ENCODE peak calls at places on chromosomes 13 and 19, in six cellular contexts. One of them, this sample, is unnamed.

GRCh38 chr19:7879102-7879770 is 5.0 kb upstream of the PRR36 start:
- DNase-seq in neural progenitor cell: no peak
- DNase-seq in PC-9: no peak
- DNase-seq in neuronal stem cell: no peak
- DNase-seq in H9: no peak
- DNase-seq in fibroblast of lung: no peak
- DNase-seq in this sample: no peak

GRCh38 chr19:38841787-38842438 is 7.9 kb downstream of the HNRNPL start:
- DNase-seq in neuronal stem cell: no peak
- DNase-seq in neural progenitor cell: no peak
- DNase-seq in PC-9: no peak
- DNase-seq in H9: no peak
- DNase-seq in fibroblast of lung: no peak
- DNase-seq in this sample: no peak

GRCh38 chr13:93535256-93535655 is 308.6 kb downstream of the GPC6 start:
- DNase-seq in neural progenitor cell: no peak
- DNase-seq in H9: no peak
- DNase-seq in neuronal stem cell: no peak
- DNase-seq in fibroblast of lung: peak
- DNase-seq in PC-9: no peak
- DNase-seq in this sample: no peak

GRCh38 chr13:42418184-42418583 is 146.2 kb downstream of the AKAP11 start:
- DNase-seq in H9: no peak
- DNase-seq in neural progenitor cell: no peak
- DNase-seq in neuronal stem cell: no peak
- DNase-seq in PC-9: no peak
- DNase-seq in fibroblast of lung: no peak
- DNase-seq in this sample: no peak

GRCh38 chr13:98778749-98779148 is 26.3 kb upstream of the SLC15A1 start:
- DNase-seq in neuronal stem cell: no peak
- DNase-seq in PC-9: no peak
- DNase-seq in fibroblast of lung: no peak
- DNase-seq in neural progenitor cell: no peak
- DNase-seq in H9: no peak
- DNase-seq in this sample: peak

GRCh38 chr19:1181606-1182005 is 7.5 kb upstream of the SBNO2 start:
- DNase-seq in H9: no peak
- DNase-seq in neural progenitor cell: no peak
- DNase-seq in fibroblast of lung: no peak
- DNase-seq in neuronal stem cell: no peak
- DNase-seq in PC-9: peak
- DNase-seq in this sample: peak

GRCh38 chr13:80379245-80379644 is 38.3 kb upstream of the SPRY2 start:
- DNase-seq in H9: no peak
- DNase-seq in neuronal stem cell: no peak
- DNase-seq in neural progenitor cell: no peak
- DNase-seq in fibroblast of lung: peak
- DNase-seq in PC-9: no peak
- DNase-seq in this sample: peak

GRCh38 chr19:39695759-39696158 is 8.5 kb upstream of the LGALS14 start:
- DNase-seq in PC-9: no peak
- DNase-seq in H9: no peak
- DNase-seq in fibroblast of lung: no peak
- DNase-seq in neuronal stem cell: no peak
- DNase-seq in neural progenitor cell: no peak
- DNase-seq in this sample: no peak

GRCh38 chr19:1134431-1134830 is 30.6 kb downstream of the GPX4 start:
- DNase-seq in PC-9: no peak
- DNase-seq in H9: no peak
- DNase-seq in neuronal stem cell: no peak
- DNase-seq in fibroblast of lung: no peak
- DNase-seq in neural progenitor cell: no peak
- DNase-seq in this sample: no peak

GRCh38 chr19:5949792-5950305 is 28.1 kb downstream of the RANBP3 start:
- DNase-seq in neuronal stem cell: no peak
- DNase-seq in H9: no peak
- DNase-seq in PC-9: no peak
- DNase-seq in neural progenitor cell: no peak
- DNase-seq in fibroblast of lung: no peak
- DNase-seq in this sample: no peak

GRCh38 chr19:58033741-58034475 is at the start of gene ZSCAN1:
- DNase-seq in neuronal stem cell: peak
- DNase-seq in PC-9: no peak
- DNase-seq in neural progenitor cell: peak
- DNase-seq in fibroblast of lung: peak
- DNase-seq in H9: peak
- DNase-seq in this sample: no peak

GRCh38 chr13:70384156-70384555 is 275.9 kb upstream of the KLHL1 start:
- DNase-seq in neuronal stem cell: no peak
- DNase-seq in neural progenitor cell: no peak
- DNase-seq in PC-9: no peak
- DNase-seq in fibroblast of lung: no peak
- DNase-seq in H9: no peak
- DNase-seq in this sample: no peak

GRCh38 chr13:28534801-28535200 is 39.9 kb upstream of the FLT1 start:
- DNase-seq in H9: no peak
- DNase-seq in fibroblast of lung: no peak
- DNase-seq in neuronal stem cell: no peak
- DNase-seq in neural progenitor cell: no peak
- DNase-seq in PC-9: no peak
- DNase-seq in this sample: no peak

GRCh38 chr19:29851769-29852521 is 40.2 kb downstream of the CCNE1 start:
- DNase-seq in H9: no peak
- DNase-seq in fibroblast of lung: no peak
- DNase-seq in neuronal stem cell: no peak
- DNase-seq in PC-9: no peak
- DNase-seq in neural progenitor cell: no peak
- DNase-seq in this sample: no peak

GRCh38 chr19:41261474-41262190 is 2.5 kb upstream of the HNRNPUL1 start:
- DNase-seq in fibroblast of lung: no peak
- DNase-seq in PC-9: no peak
- DNase-seq in neural progenitor cell: no peak
- DNase-seq in H9: no peak
- DNase-seq in neuronal stem cell: no peak
- DNase-seq in this sample: no peak

GRCh38 chr13:76286178-76286577 is 600.0 kb downstream of the KCTD12 start:
- DNase-seq in PC-9: no peak
- DNase-seq in H9: no peak
- DNase-seq in neuronal stem cell: no peak
- DNase-seq in neural progenitor cell: no peak
- DNase-seq in fibroblast of lung: peak
- DNase-seq in this sample: peak

GRCh38 chr19:17616961-17617806 is 61.7 kb downstream of the COLGALT1 start:
- DNase-seq in H9: peak
- DNase-seq in PC-9: peak
- DNase-seq in neuronal stem cell: no peak
- DNase-seq in fibroblast of lung: no peak
- DNase-seq in neural progenitor cell: peak
- DNase-seq in this sample: no peak

GRCh38 chr19:53942001-53942786 is 20.5 kb upstream of the CACNG8 start:
- DNase-seq in neuronal stem cell: peak
- DNase-seq in H9: peak
- DNase-seq in fibroblast of lung: no peak
- DNase-seq in neural progenitor cell: peak
- DNase-seq in PC-9: no peak
- DNase-seq in this sample: peak

GRCh38 chr13:30159446-30159839 is 147.9 kb downstream of the KATNAL1 start:
- DNase-seq in H9: no peak
- DNase-seq in PC-9: no peak
- DNase-seq in neural progenitor cell: no peak
- DNase-seq in fibroblast of lung: peak
- DNase-seq in neuronal stem cell: no peak
- DNase-seq in this sample: peak

GRCh38 chr19:604355-604754 is 14.7 kb downstream of the HCN2 start:
- DNase-seq in fibroblast of lung: no peak
- DNase-seq in neuronal stem cell: no peak
- DNase-seq in PC-9: no peak
- DNase-seq in H9: peak
- DNase-seq in neural progenitor cell: no peak
- DNase-seq in this sample: no peak

GRCh38 chr13:49428041-49428763 is 15.7 kb downstream of the CAB39L start:
- DNase-seq in neuronal stem cell: no peak
- DNase-seq in fibroblast of lung: no peak
- DNase-seq in neural progenitor cell: no peak
- DNase-seq in H9: no peak
- DNase-seq in PC-9: no peak
- DNase-seq in this sample: no peak

GRCh38 chr13:109784590-109785140 is 1.7 kb downstream of the IRS2 start:
- DNase-seq in neuronal stem cell: peak
- DNase-seq in H9: peak
- DNase-seq in fibroblast of lung: peak
- DNase-seq in PC-9: peak
- DNase-seq in neural progenitor cell: peak
- DNase-seq in this sample: peak

GRCh38 chr13:103698000-103698399 is 631.8 kb upstream of the SLC10A2 start:
- DNase-seq in fibroblast of lung: no peak
- DNase-seq in PC-9: no peak
- DNase-seq in H9: no peak
- DNase-seq in neuronal stem cell: no peak
- DNase-seq in neural progenitor cell: no peak
- DNase-seq in this sample: no peak

GRCh38 chr19:45517641-45518468 is 10.6 kb downstream of the VASP start:
- DNase-seq in H9: no peak
- DNase-seq in PC-9: no peak
- DNase-seq in fibroblast of lung: no peak
- DNase-seq in neural progenitor cell: no peak
- DNase-seq in neuronal stem cell: no peak
- DNase-seq in this sample: no peak

GRCh38 chr13:98797456-98797855 is 45.0 kb upstream of the SLC15A1 start:
- DNase-seq in neuronal stem cell: no peak
- DNase-seq in fibroblast of lung: peak
- DNase-seq in H9: no peak
- DNase-seq in PC-9: no peak
- DNase-seq in neural progenitor cell: no peak
- DNase-seq in this sample: no peak

GRCh38 chr13:40968416-40969000 is 50.6 kb downstream of the ELF1 start:
- DNase-seq in fibroblast of lung: no peak
- DNase-seq in neural progenitor cell: no peak
- DNase-seq in neuronal stem cell: no peak
- DNase-seq in PC-9: no peak
- DNase-seq in H9: no peak
- DNase-seq in this sample: no peak

GRCh38 chr19:42488783-42489521 is 39.3 kb downstream of the CEACAM1 start:
- DNase-seq in H9: no peak
- DNase-seq in fibroblast of lung: no peak
- DNase-seq in neuronal stem cell: no peak
- DNase-seq in PC-9: peak
- DNase-seq in neural progenitor cell: peak
- DNase-seq in this sample: peak

GRCh38 chr13:26759156-26759906 is 1.3 kb downstream of the GPR12 start:
- DNase-seq in fibroblast of lung: no peak
- DNase-seq in neuronal stem cell: no peak
- DNase-seq in H9: no peak
- DNase-seq in neural progenitor cell: peak
- DNase-seq in PC-9: no peak
- DNase-seq in this sample: no peak
- H2AFZ ChIP-seq in fibroblast of lung: no peak
- H2AFZ ChIP-seq in neuronal stem cell: no peak
- H2AFZ ChIP-seq in H9: no peak
- H2AFZ ChIP-seq in neural progenitor cell: no peak
- H2AFZ ChIP-seq in PC-9: no peak
- H2AFZ ChIP-seq in this sample: no peak

DNA sequence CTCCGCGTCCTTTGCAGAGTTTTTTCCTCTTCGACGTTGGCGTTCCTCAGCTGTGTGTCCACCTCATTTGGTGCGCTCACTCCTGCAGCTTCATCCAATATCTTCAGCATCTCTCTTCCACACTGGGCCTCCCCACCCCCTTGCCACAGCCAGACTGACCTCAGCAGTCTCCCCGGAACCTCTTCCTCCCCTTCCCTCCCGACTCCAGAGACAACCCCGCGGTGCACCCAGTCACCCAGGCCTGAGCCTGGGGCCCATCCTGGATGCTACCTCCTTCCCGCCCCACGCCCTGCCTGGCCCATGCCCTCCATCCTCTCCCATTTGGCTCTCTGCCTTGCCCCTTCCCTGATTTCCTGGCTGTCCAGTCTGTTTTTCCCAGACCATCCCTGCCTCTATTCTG is 8.1 kb upstream of the C5AR2 start:
- DNase-seq in neural progenitor cell: no peak
- DNase-seq in H9: no peak
- DNase-seq in fibroblast of lung: no peak
- DNase-seq in PC-9: no peak
- DNase-seq in neuronal stem cell: no peak
- DNase-seq in this sample: no peak
- H3K27ac ChIP-seq in neural progenitor cell: no peak
- H3K27ac ChIP-seq in H9: no peak
- H3K27ac ChIP-seq in fibroblast of lung: no peak
- H3K27ac ChIP-seq in PC-9: no peak
- H3K27ac ChIP-seq in neuronal stem cell: no peak
- H3K27ac ChIP-seq in this sample: no peak

GRCh38 chr13:45456196-45456972 is 8.4 kb upstream of the COG3 start:
- DNase-seq in neural progenitor cell: no peak
- DNase-seq in PC-9: peak
- DNase-seq in neuronal stem cell: no peak
- DNase-seq in fibroblast of lung: peak
- DNase-seq in H9: no peak
- DNase-seq in this sample: peak
- H2AFZ ChIP-seq in neural progenitor cell: no peak
- H2AFZ ChIP-seq in PC-9: no peak
- H2AFZ ChIP-seq in neuronal stem cell: no peak
- H2AFZ ChIP-seq in fibroblast of lung: peak
- H2AFZ ChIP-seq in H9: no peak
- H2AFZ ChIP-seq in this sample: peak

DNA sequence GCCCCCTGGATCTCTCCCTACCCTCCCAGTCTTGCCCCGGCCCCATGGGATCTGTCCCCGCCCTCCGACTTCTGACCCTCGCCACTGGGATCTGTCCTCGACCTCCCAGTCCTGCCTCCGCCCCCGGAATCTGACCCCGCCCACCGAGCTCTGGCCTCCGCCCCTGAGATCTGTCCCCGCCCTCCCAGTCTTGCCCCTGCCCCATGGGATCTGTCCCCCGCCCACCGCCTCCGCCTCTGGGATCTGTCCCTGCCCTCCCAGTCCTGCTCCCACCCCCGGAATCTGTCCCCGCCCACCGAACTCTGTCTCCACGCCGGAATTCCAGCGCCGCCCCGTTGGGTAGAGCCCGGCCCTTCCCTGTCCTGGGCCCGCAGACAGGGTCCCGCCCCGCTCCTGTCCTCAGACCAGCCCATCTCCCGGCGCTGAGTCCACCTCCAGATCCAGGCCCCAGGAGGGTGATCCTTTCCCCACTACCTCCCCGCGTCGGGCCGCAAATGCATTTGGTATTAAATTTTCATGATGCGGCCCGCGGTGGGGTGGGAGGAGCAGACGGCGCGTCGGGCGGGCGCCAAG is 1.6 kb upstream of the SLC17A7 start:
- DNase-seq in neural progenitor cell: peak
- DNase-seq in fibroblast of lung: peak
- DNase-seq in PC-9: peak
- DNase-seq in H9: peak
- DNase-seq in neuronal stem cell: peak
- DNase-seq in this sample: peak
- H3K27ac ChIP-seq in neural progenitor cell: no peak
- H3K27ac ChIP-seq in fibroblast of lung: no peak
- H3K27ac ChIP-seq in PC-9: no peak
- H3K27ac ChIP-seq in H9: no peak
- H3K27ac ChIP-seq in neuronal stem cell: peak
- H3K27ac ChIP-seq in this sample: no peak

This sample was measured in PC-3.